ENCODE peak calls at places on chromosomes 5 and 9, in five cellular contexts. U is NCI-H345, K is BJ, Z is endothelial cell, D is HFFc6. L is an unnamed sample.

GRCh38 chr9:136258786-136259516 is 13.3 kb upstream of the QSOX2 start:
- DNase-seq in U (no peak), K (no peak), Z (no peak), D (no peak), L (no peak)

GRCh38 chr5:33300209-33300742 is 140.5 kb upstream of the TARS1 start:
- DNase-seq in U (no peak), K (no peak), Z (no peak), D (no peak), L (no peak)

GRCh38 chr5:115816226-115817042 is at the start of gene CDO1:
- DNase-seq in U (peak; percentile 21), K (no peak), Z (peak; percentile 62), D (no peak), L (peak; percentile 54)

GRCh38 chr9:118962426-118962825 is 406.8 kb downstream of the BRINP1 start:
- DNase-seq in U (no peak), K (no peak), Z (no peak), D (no peak), L (no peak)

GRCh38 chr9:123225374-123225813 is 43.0 kb downstream of the STRBP start:
- DNase-seq in U (no peak), K (peak; percentile 13), Z (peak; percentile 32), D (peak; percentile 72), L (peak; percentile 1)

GRCh38 chr5:122151640-122152039 is 22.3 kb downstream of the ZNF474 start:
- DNase-seq in U (no peak), K (no peak), Z (no peak), D (peak; percentile 78), L (no peak)

GRCh38 chr9:71604197-71605063 is 163.9 kb downstream of the CEMIP2 start:
- DNase-seq in U (peak; percentile 55), K (no peak), Z (peak; percentile 83), D (peak; percentile 66), L (peak; percentile 1)

GRCh38 chr9:91037511-91038482 is 236.2 kb downstream of the SYK start:
- DNase-seq in U (no peak), K (peak; percentile 62), Z (no peak), D (peak; percentile 84), L (no peak)

GRCh38 chr5:36683821-36684434 is 77.5 kb downstream of the SLC1A3 start:
- DNase-seq in U (no peak), K (peak; percentile 59), Z (no peak), D (no peak), L (no peak)

GRCh38 chr5:124841829-124842712 is 95.6 kb upstream of the ZNF608 start:
- DNase-seq in U (peak; percentile 11), K (no peak), Z (no peak), D (no peak), L (no peak)

GRCh38 chr5:28523887-28524637 is 1485.7 kb upstream of the CDH9 start:
- DNase-seq in U (no peak), K (no peak), Z (no peak), D (no peak), L (no peak)

GRCh38 chr9:125495137-125496119 is 211.6 kb downstream of the MAPKAP1 start:
- DNase-seq in U (no peak), K (no peak), Z (no peak), D (peak; percentile 10), L (no peak)

GRCh38 chr9:3746296-3747275 is 220.8 kb upstream of the RFX3 start:
- DNase-seq in U (no peak), K (peak; percentile 70), Z (no peak), D (peak; percentile 82), L (no peak)

GRCh38 chr9:125183054-125183453 is 6.5 kb downstream of the PPP6C start:
- DNase-seq in U (no peak), K (no peak), Z (no peak), D (no peak), L (no peak)

GRCh38 chr9:137211532-137211931 is 6.0 kb downstream of the NDOR1 start:
- DNase-seq in U (no peak), K (no peak), Z (no peak), D (no peak), L (no peak)

GRCh38 chr9:82706781-82707180 is 356.2 kb downstream of the RASEF start:
- DNase-seq in U (no peak), K (no peak), Z (no peak), D (no peak), L (no peak)

L was measured in NCI-H1092.